ENCODE peak calls at places on chromosomes 12 and 14, in seven cellular contexts. One of them, this sample, is unnamed.

GRCh38 chr12:19382563-19382962 is 56.7 kb upstream of the AEBP2 start:
- DNase-seq in SK-N-SH: no peak
- DNase-seq in H1: no peak
- DNase-seq in GM12878: no peak
- DNase-seq in HCT116: no peak
- DNase-seq in K562: no peak
- DNase-seq in HepG2: no peak
- DNase-seq in this sample: no peak

GRCh38 chr14:91714805-91715204 is 17.1 kb downstream of the CATSPERB start:
- DNase-seq in HepG2: no peak
- DNase-seq in SK-N-SH: no peak
- DNase-seq in GM12878: no peak
- DNase-seq in HCT116: no peak
- DNase-seq in H1: no peak
- DNase-seq in K562: no peak
- DNase-seq in this sample: no peak

GRCh38 chr12:25677180-25677937 is 124.3 kb upstream of the LMNTD1 start:
- DNase-seq in HepG2: no peak
- DNase-seq in H1: no peak
- DNase-seq in K562: no peak
- DNase-seq in GM12878: no peak
- DNase-seq in HCT116: no peak
- DNase-seq in SK-N-SH: no peak
- DNase-seq in this sample: peak

GRCh38 chr12:108573310-108573709 is 10.9 kb downstream of the ISCU start:
- DNase-seq in K562: no peak
- DNase-seq in H1: no peak
- DNase-seq in GM12878: peak
- DNase-seq in HepG2: no peak
- DNase-seq in SK-N-SH: no peak
- DNase-seq in HCT116: no peak
- DNase-seq in this sample: no peak

GRCh38 chr12:26523708-26524150 is 309.3 kb downstream of the ITPR2 start:
- DNase-seq in K562: no peak
- DNase-seq in HepG2: no peak
- DNase-seq in HCT116: no peak
- DNase-seq in H1: no peak
- DNase-seq in GM12878: no peak
- DNase-seq in SK-N-SH: peak
- DNase-seq in this sample: peak

GRCh38 chr14:38405851-38406630 is 150.1 kb upstream of the CLEC14A start:
- DNase-seq in GM12878: no peak
- DNase-seq in HCT116: no peak
- DNase-seq in HepG2: no peak
- DNase-seq in K562: no peak
- DNase-seq in H1: no peak
- DNase-seq in SK-N-SH: no peak
- DNase-seq in this sample: no peak

GRCh38 chr14:60151715-60152114 is 13.5 kb downstream of the DHRS7 start:
- DNase-seq in K562: no peak
- DNase-seq in SK-N-SH: peak
- DNase-seq in HCT116: no peak
- DNase-seq in HepG2: no peak
- DNase-seq in H1: no peak
- DNase-seq in GM12878: no peak
- DNase-seq in this sample: no peak

GRCh38 chr14:67622675-67623074 is 3.0 kb downstream of the ARG2 start:
- DNase-seq in K562: peak
- DNase-seq in GM12878: no peak
- DNase-seq in HCT116: no peak
- DNase-seq in HepG2: peak
- DNase-seq in H1: no peak
- DNase-seq in SK-N-SH: no peak
- DNase-seq in this sample: no peak

GRCh38 chr14:86799244-86799647 is 1193.7 kb downstream of the GALC start:
- DNase-seq in SK-N-SH: no peak
- DNase-seq in HepG2: peak
- DNase-seq in GM12878: no peak
- DNase-seq in H1: no peak
- DNase-seq in K562: no peak
- DNase-seq in HCT116: no peak
- DNase-seq in this sample: no peak

GRCh38 chr12:100391856-100392255 is 35.0 kb downstream of the SLC17A8 start:
- DNase-seq in K562: peak
- DNase-seq in HepG2: peak
- DNase-seq in SK-N-SH: no peak
- DNase-seq in H1: no peak
- DNase-seq in HCT116: no peak
- DNase-seq in GM12878: no peak
- DNase-seq in this sample: no peak

GRCh38 chr12:66268562-66268961 is 33.7 kb upstream of the HELB start:
- DNase-seq in GM12878: peak
- DNase-seq in H1: no peak
- DNase-seq in K562: no peak
- DNase-seq in HCT116: no peak
- DNase-seq in SK-N-SH: no peak
- DNase-seq in HepG2: no peak
- DNase-seq in this sample: no peak

GRCh38 chr12:66269757-66270383 is 32.4 kb upstream of the HELB start:
- DNase-seq in HCT116: peak
- DNase-seq in SK-N-SH: peak
- DNase-seq in HepG2: peak
- DNase-seq in K562: peak
- DNase-seq in H1: no peak
- DNase-seq in GM12878: peak
- DNase-seq in this sample: peak

GRCh38 chr12:66269142-66269541 is 33.2 kb upstream of the HELB start:
- DNase-seq in HepG2: no peak
- DNase-seq in HCT116: no peak
- DNase-seq in K562: no peak
- DNase-seq in H1: no peak
- DNase-seq in SK-N-SH: no peak
- DNase-seq in GM12878: no peak
- DNase-seq in this sample: no peak

GRCh38 chr12:66272650-66273049 is 29.6 kb upstream of the HELB start:
- DNase-seq in K562: no peak
- DNase-seq in H1: no peak
- DNase-seq in GM12878: no peak
- DNase-seq in SK-N-SH: no peak
- DNase-seq in HCT116: no peak
- DNase-seq in HepG2: no peak
- DNase-seq in this sample: no peak

GRCh38 chr12:66270613-66271012 is 31.7 kb upstream of the HELB start:
- DNase-seq in K562: no peak
- DNase-seq in H1: no peak
- DNase-seq in SK-N-SH: no peak
- DNase-seq in HepG2: no peak
- DNase-seq in GM12878: no peak
- DNase-seq in HCT116: no peak
- DNase-seq in this sample: no peak
- TF ChIP-seq JUND in K562: no peak
- TF ChIP-seq JUND in H1: no peak
- TF ChIP-seq JUND in SK-N-SH: no peak
- TF ChIP-seq JUND in HepG2: no peak
- TF ChIP-seq JUND in GM12878: no peak
- TF ChIP-seq JUND in HCT116: no peak
- TF ChIP-seq JUND in this sample: no peak

GRCh38 chr14:62662811-62663477 is 382.3 kb downstream of the KCNH5 start:
- DNase-seq in GM12878: no peak
- DNase-seq in HCT116: no peak
- DNase-seq in SK-N-SH: no peak
- DNase-seq in HepG2: peak
- DNase-seq in H1: no peak
- DNase-seq in K562: no peak
- DNase-seq in this sample: no peak
- TF ChIP-seq JUND in GM12878: no peak
- TF ChIP-seq JUND in HCT116: no peak
- TF ChIP-seq JUND in SK-N-SH: no peak
- TF ChIP-seq JUND in HepG2: no peak
- TF ChIP-seq JUND in H1: no peak
- TF ChIP-seq JUND in K562: no peak
- TF ChIP-seq JUND in this sample: no peak

GRCh38 chr12:79547044-79547734 is 143.6 kb downstream of the PAWR start:
- DNase-seq in GM12878: no peak
- DNase-seq in H1: peak
- DNase-seq in K562: no peak
- DNase-seq in SK-N-SH: no peak
- DNase-seq in HCT116: peak
- DNase-seq in HepG2: peak
- DNase-seq in this sample: peak
- TF ChIP-seq JUND in GM12878: no peak
- TF ChIP-seq JUND in H1: peak
- TF ChIP-seq JUND in K562: no peak
- TF ChIP-seq JUND in SK-N-SH: peak
- TF ChIP-seq JUND in HCT116: peak
- TF ChIP-seq JUND in HepG2: peak
- TF ChIP-seq JUND in this sample: peak

GRCh38 chr12:122870867-122871664 is 24.9 kb downstream of the VPS37B start:
- DNase-seq in HepG2: no peak
- DNase-seq in K562: no peak
- DNase-seq in HCT116: no peak
- DNase-seq in GM12878: no peak
- DNase-seq in H1: no peak
- DNase-seq in SK-N-SH: peak
- DNase-seq in this sample: no peak
- TF ChIP-seq JUND in HepG2: no peak
- TF ChIP-seq JUND in K562: no peak
- TF ChIP-seq JUND in HCT116: no peak
- TF ChIP-seq JUND in GM12878: no peak
- TF ChIP-seq JUND in H1: no peak
- TF ChIP-seq JUND in SK-N-SH: no peak
- TF ChIP-seq JUND in this sample: no peak

DNA sequence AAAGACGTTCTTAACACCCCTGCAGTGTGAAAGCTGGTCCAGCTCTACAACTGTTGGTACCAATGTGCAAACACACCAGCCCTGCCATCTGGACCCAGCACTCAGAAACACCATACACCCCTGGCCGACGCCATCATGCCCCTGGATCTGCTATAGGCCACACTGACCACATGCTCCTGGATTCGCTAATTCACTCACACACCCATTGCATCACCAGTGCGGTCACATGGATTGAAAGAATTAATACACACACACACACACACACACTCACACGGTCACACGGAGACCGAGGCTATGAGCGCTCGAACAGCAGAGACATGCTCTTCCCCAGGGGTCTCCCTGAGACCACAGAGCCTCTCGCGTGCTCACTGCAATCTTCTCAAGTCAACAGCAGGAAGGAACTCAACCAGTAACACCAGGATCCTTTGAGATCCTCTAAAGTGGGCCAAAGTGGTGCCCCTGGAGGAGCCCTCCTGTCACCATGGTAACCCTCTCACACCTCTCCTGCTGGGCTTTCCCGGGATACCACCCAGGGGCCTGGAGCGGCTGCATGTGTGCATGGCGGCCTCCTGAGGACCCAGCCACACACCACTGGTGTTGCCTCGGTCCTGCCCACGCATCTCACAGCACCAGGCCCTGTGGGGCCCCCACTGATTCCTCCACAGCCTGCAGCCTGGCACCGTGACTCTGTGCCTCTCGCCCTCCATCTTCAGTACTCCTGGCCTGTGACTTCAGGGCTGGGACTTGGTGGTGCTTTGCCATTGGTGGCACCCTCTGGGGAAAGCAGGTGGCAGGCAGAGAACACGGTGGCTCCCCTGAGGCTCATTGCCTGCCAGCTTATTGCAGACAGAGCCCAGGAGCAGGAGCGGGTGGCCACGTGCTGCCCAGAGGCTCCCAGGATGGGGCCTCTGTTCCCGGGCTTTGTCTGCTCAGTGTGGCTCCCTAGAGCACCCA is 15.1 kb downstream of the LRTM2 start:
- DNase-seq in SK-N-SH: no peak
- DNase-seq in HepG2: no peak
- DNase-seq in GM12878: no peak
- DNase-seq in K562: no peak
- DNase-seq in HCT116: no peak
- DNase-seq in H1: no peak
- DNase-seq in this sample: no peak
- TF ChIP-seq JUND in SK-N-SH: no peak
- TF ChIP-seq JUND in HepG2: no peak
- TF ChIP-seq JUND in GM12878: no peak
- TF ChIP-seq JUND in K562: no peak
- TF ChIP-seq JUND in HCT116: no peak
- TF ChIP-seq JUND in H1: no peak
- TF ChIP-seq JUND in this sample: no peak

GRCh38 chr12:113260636-113261300 is 39.5 kb downstream of the TPCN1 start:
- DNase-seq in HCT116: no peak
- DNase-seq in H1: no peak
- DNase-seq in SK-N-SH: no peak
- DNase-seq in HepG2: no peak
- DNase-seq in GM12878: no peak
- DNase-seq in K562: no peak
- DNase-seq in this sample: no peak
- TF ChIP-seq JUND in HCT116: no peak
- TF ChIP-seq JUND in H1: no peak
- TF ChIP-seq JUND in SK-N-SH: no peak
- TF ChIP-seq JUND in HepG2: no peak
- TF ChIP-seq JUND in GM12878: no peak
- TF ChIP-seq JUND in K562: no peak
- TF ChIP-seq JUND in this sample: no peak

This sample was measured in T47D.